ENCODE peak calls at places on chromosomes 13 and 19, in four cellular contexts. X is NT2/D1, Q is NCI-H446, W is A549. T is an unnamed sample.

GRCh38 chr13:33728271-33729037 is 89.5 kb upstream of the RFC3 start:
- DNase-seq in W (peak; percentile 18), X (no peak), Q (peak; percentile 50), T (no peak)

GRCh38 chr13:22690756-22691155 is 490.0 kb upstream of the SGCG start:
- DNase-seq in W (no peak), Q (no peak), X (no peak), T (no peak)

GRCh38 chr13:86447479-86447878 is 648.3 kb upstream of the SLITRK6 start:
- DNase-seq in W (no peak), Q (no peak), X (no peak), T (no peak)

GRCh38 chr19:46076951-46077814 is 36.4 kb upstream of the IGFL4 start:
- DNase-seq in W (peak; percentile 90), X (peak; percentile 74), Q (peak; percentile 85), T (no peak)

GRCh38 chr13:102487330-102487729 is 85.5 kb upstream of the FGF14 start:
- DNase-seq in Q (peak; percentile 62), X (no peak), W (no peak), T (no peak)

GRCh38 chr13:50222569-50223332 is 207.5 kb downstream of the KCNRG start:
- DNase-seq in X (no peak), Q (peak; percentile 55), W (no peak), T (no peak)

GRCh38 chr19:6500837-6501739 is 1.0 kb downstream of the TUBB4A start:
- DNase-seq in W (no peak), X (no peak), Q (no peak), T (peak; percentile 33)

GRCh38 chr19:2015611-2015950 is at the start of gene BTBD2:
- DNase-seq in X (no peak), Q (peak; percentile 73), W (peak; percentile 85), T (no peak)

GRCh38 chr13:71808708-71809107 is 58.3 kb downstream of the DACH1 start:
- DNase-seq in X (no peak), Q (no peak), W (no peak), T (no peak)

GRCh38 chr19:16263115-16263839 is 61.3 kb upstream of the KLF2 start:
- DNase-seq in Q (no peak), W (no peak), X (no peak), T (peak; percentile 71)

T was measured in B cell.